ENCODE peak calls at places on chromosomes 12 and 14, in ten cellular contexts. J, K, F, Q, G, D, U, V, H and S are unnamed samples.

GRCh38 chr14:22887260-22887989 is 4.4 kb downstream of the REM2 start:
- DNase-seq in J (peak), K (peak), F (peak), Q (peak), G (peak), D (no peak), U (peak), V (peak), H (no peak), S (peak)

GRCh38 chr12:15214851-15215601 is 6.2 kb downstream of the RERG start:
- DNase-seq in J (no peak), K (no peak), F (no peak), Q (no peak), G (no peak), D (no peak), U (no peak), V (peak), H (no peak), S (no peak)

GRCh38 chr12:95185834-95186233 is 31.4 kb downstream of the FGD6 start:
- DNase-seq in J (no peak), K (no peak), F (no peak), Q (no peak), G (no peak), D (no peak), U (no peak), V (no peak), H (no peak), S (no peak)

GRCh38 chr12:133057446-133057845 is 20.1 kb downstream of the ZNF84 start:
- DNase-seq in J (no peak), K (no peak), F (no peak), Q (no peak), G (no peak), D (no peak), U (no peak), V (no peak), H (no peak), S (no peak)

GRCh38 chr12:93844385-93844784 is 167.2 kb downstream of the CRADD start:
- DNase-seq in J (no peak), K (no peak), F (no peak), Q (no peak), G (no peak), D (no peak), U (no peak), V (no peak), H (no peak), S (no peak)

GRCh38 chr12:120639771-120640721 is at the start of gene CABP1:
- DNase-seq in J (peak), K (peak), F (peak), Q (peak), G (peak), D (peak), U (peak), V (peak), H (no peak), S (peak)

GRCh38 chr12:25377475-25378179 is 126.9 kb upstream of the KRAS start:
- DNase-seq in J (no peak), K (no peak), F (no peak), Q (no peak), G (no peak), D (no peak), U (no peak), V (no peak), H (no peak), S (no peak)

GRCh38 chr14:30211326-30211725 is 283.7 kb upstream of the PRKD1 start:
- DNase-seq in J (no peak), K (no peak), F (no peak), Q (no peak), G (no peak), D (no peak), U (no peak), V (no peak), H (no peak), S (no peak)

GRCh38 chr12:20272801-20273200 is 95.5 kb upstream of the PDE3A start:
- DNase-seq in J (no peak), K (no peak), F (no peak), Q (no peak), G (no peak), D (no peak), U (no peak), V (no peak), H (no peak), S (no peak)

GRCh38 chr12:14769837-14770494 is 33.3 kb downstream of the WBP11 start:
- DNase-seq in J (peak), K (peak), F (peak), Q (peak), G (peak), D (peak), U (peak), V (peak), H (peak), S (peak)

GRCh38 chr12:122336015-122336946 is 70.0 kb upstream of the VPS33A start:
- DNase-seq in J (no peak), K (peak), F (no peak), Q (peak), G (peak), D (no peak), U (peak), V (peak), H (no peak), S (peak)

GRCh38 chr14:104427126-104427851 is 152.3 kb upstream of the C14orf180 start:
- DNase-seq in J (no peak), K (no peak), F (no peak), Q (no peak), G (no peak), D (no peak), U (no peak), V (no peak), H (peak), S (no peak)

GRCh38 chr12:34404377-34405285 is 382.3 kb downstream of the ALG10 start:
- DNase-seq in J (no peak), K (no peak), F (no peak), Q (peak), G (no peak), D (no peak), U (no peak), V (no peak), H (peak), S (no peak)